ENCODE peak calls at places on chromosomes 4 and X, in ten cellular contexts. J, G, M, T, Q, C, R, N, L and B are unnamed samples.

GRCh38 chr4:81666491-81666890 is 194.8 kb upstream of the RASGEF1B start:
- DNase-seq in G (no peak), C (no peak), T (no peak), Q (no peak), R (no peak), M (no peak), J (no peak), L (no peak), N (no peak), B (no peak)

GRCh38 chr4:90349632-90350031 is 222.4 kb downstream of the CCSER1 start:
- DNase-seq in J (no peak), T (peak), R (no peak), C (no peak), L (no peak), N (no peak), Q (peak), M (no peak), G (no peak), B (no peak)

GRCh38 chrX:152735860-152736511 is 2.4 kb downstream of the MAGEA12 start:
- DNase-seq in M (no peak), Q (no peak), C (no peak), G (no peak), J (no peak), N (no peak), R (no peak), T (no peak), L (peak), B (no peak)

GRCh38 chrX:110004210-110004609 is 1.3 kb downstream of the TMEM164 start:
- DNase-seq in N (peak), T (no peak), L (peak), M (no peak), R (no peak), Q (no peak), C (peak), J (no peak), G (peak), B (no peak)

GRCh38 chrX:15988661-15989603 is 134.3 kb upstream of the AP1S2 start:
- DNase-seq in J (peak), Q (peak), R (peak), T (peak), M (peak), N (no peak), L (no peak), C (no peak), G (peak), B (peak)

GRCh38 chr4:114193625-114194399 is 214.4 kb upstream of the ARSJ start:
- DNase-seq in G (no peak), C (no peak), T (no peak), L (no peak), Q (no peak), M (no peak), J (no peak), N (no peak), R (no peak), B (peak)

GRCh38 chrX:153875391-153876111 is 10.4 kb downstream of the L1CAM start:
- DNase-seq in N (peak), G (peak), J (peak), T (peak), C (peak), Q (no peak), M (peak), L (peak), R (no peak), B (no peak)

GRCh38 chr4:40990899-40991265 is 223.5 kb downstream of the APBB2 start:
- DNase-seq in T (no peak), G (no peak), J (no peak), C (no peak), M (no peak), Q (no peak), N (no peak), L (no peak), R (peak), B (no peak)

GRCh38 chr4:175930471-175930870 is 118.4 kb upstream of the GPM6A start:
- DNase-seq in Q (no peak), C (no peak), N (no peak), G (no peak), R (no peak), M (no peak), J (no peak), T (peak), L (no peak), B (no peak)

GRCh38 chr4:103451341-103451740 is 253.2 kb upstream of the CENPE start:
- DNase-seq in M (no peak), N (no peak), G (no peak), C (no peak), L (no peak), J (no peak), R (no peak), Q (no peak), T (no peak), B (no peak)

GRCh38 chrX:84487365-84488353 is 14.6 kb downstream of the HDX start:
- DNase-seq in J (no peak), Q (no peak), L (no peak), M (peak), R (no peak), G (no peak), T (no peak), N (no peak), C (no peak), B (no peak)

GRCh38 chrX:47662144-47662657 is 3.2 kb upstream of the UXT start:
- DNase-seq in Q (no peak), N (no peak), T (peak), L (no peak), J (no peak), G (peak), R (peak), M (no peak), C (no peak), B (peak)

GRCh38 chrX:50747471-50747900 is 66.5 kb downstream of the SHROOM4 start:
- DNase-seq in L (no peak), C (no peak), T (peak), J (peak), Q (no peak), M (no peak), R (peak), N (peak), G (peak), B (no peak)

GRCh38 chr4:142331132-142331531 is 515.0 kb downstream of the INPP4B start:
- DNase-seq in Q (no peak), J (no peak), M (no peak), T (no peak), G (no peak), N (no peak), R (no peak), C (no peak), L (no peak), B (no peak)

GRCh38 chr4:188171551-188171950 is 32.3 kb downstream of the TRIML1 start:
- DNase-seq in M (no peak), G (no peak), C (no peak), N (no peak), Q (no peak), J (no peak), R (peak), T (no peak), L (no peak), B (no peak)

GRCh38 chr4:658681-659667 is 15.1 kb downstream of the ATP5ME start:
- DNase-seq in C (peak), Q (no peak), J (no peak), N (peak), L (no peak), R (no peak), T (no peak), M (no peak), G (no peak), B (no peak)

GRCh38 chr4:16337936-16338335 is 111.7 kb upstream of the TAPT1 start:
- DNase-seq in T (peak), R (peak), N (no peak), G (no peak), J (no peak), Q (peak), C (no peak), L (no peak), M (no peak), B (peak)

GRCh38 chrX:19678941-19679340 is 163.6 kb upstream of the MAP3K15 start:
- DNase-seq in Q (no peak), R (no peak), M (no peak), J (no peak), L (no peak), T (no peak), N (no peak), C (no peak), G (no peak), B (no peak)

GRCh38 chrX:154019633-154020499 is at the start of gene IRAK1:
- DNase-seq in C (peak), Q (no peak), N (peak), M (peak), T (peak), L (peak), J (peak), R (peak), G (peak), B (no peak)

GRCh38 chr4:64625438-64625837 is 216.2 kb upstream of the TECRL start:
- DNase-seq in M (no peak), Q (no peak), J (no peak), R (no peak), L (no peak), N (no peak), C (no peak), T (no peak), G (no peak), B (no peak)

GRCh38 chr4:108056418-108056817 is 66.7 kb downstream of the HADH start:
- DNase-seq in G (no peak), R (no peak), N (no peak), Q (no peak), M (no peak), J (no peak), T (no peak), C (no peak), L (no peak), B (no peak)

GRCh38 chrX:34809096-34809495 is 133.5 kb upstream of the FAM47B start:
- DNase-seq in Q (no peak), L (no peak), G (no peak), J (no peak), M (no peak), N (no peak), T (no peak), C (no peak), R (no peak), B (no peak)

GRCh38 chr4:156547439-156547838 is 424.2 kb downstream of the PDGFC start:
- DNase-seq in R (peak), C (no peak), L (no peak), M (no peak), T (peak), Q (peak), N (no peak), J (peak), G (peak), B (peak)

GRCh38 chrX:132292753-132293152 is 73.5 kb upstream of the RAP2C start:
- DNase-seq in T (peak), J (peak), C (no peak), Q (peak), R (peak), G (peak), M (peak), L (no peak), N (peak), B (peak)

GRCh38 chr4:159549092-159549491 is 446.2 kb downstream of the RAPGEF2 start:
- DNase-seq in M (no peak), N (no peak), Q (no peak), C (no peak), T (peak), R (no peak), G (no peak), L (no peak), J (no peak), B (peak)

GRCh38 chrX:16712116-16712824 is at the start of gene CTPS2:
- DNase-seq in N (peak), G (peak), J (peak), C (peak), L (peak), M (peak), Q (no peak), R (peak), T (peak), B (no peak)

DNA sequence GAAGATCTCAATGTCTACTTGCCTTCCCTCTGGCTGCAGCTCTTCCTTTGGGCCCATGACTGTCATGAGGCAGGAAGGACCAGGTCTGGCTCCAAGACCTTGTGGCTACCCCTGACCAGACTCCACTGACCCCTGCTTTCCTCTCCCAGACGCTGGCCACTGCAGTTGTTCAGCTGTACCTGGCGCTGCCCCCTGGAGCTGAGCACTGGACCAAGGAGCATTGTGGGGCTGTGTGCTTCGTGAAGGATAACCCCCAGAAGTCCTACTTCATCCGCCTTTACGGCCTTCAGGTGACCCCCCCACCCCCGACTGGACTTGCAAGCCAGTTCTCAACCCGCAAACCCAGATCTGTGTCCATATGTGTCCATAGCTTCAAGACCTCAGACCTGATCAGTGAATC is 535 bp downstream of the WAS start:
- DNase-seq in T (no peak), Q (no peak), G (no peak), C (no peak), N (no peak), J (no peak), M (no peak), R (no peak), L (no peak), B (no peak)
- H3K4me3 ChIP-seq in T (no peak), Q (no peak), G (no peak), C (no peak), N (no peak), J (no peak), M (peak), R (no peak), L (no peak), B (no peak)

GRCh38 chr4:150280975-150281374 is 202.7 kb downstream of the DCLK2 start:
- DNase-seq in T (no peak), G (no peak), L (no peak), C (no peak), Q (no peak), R (no peak), M (no peak), J (no peak), N (no peak), B (no peak)
- H3K4me3 ChIP-seq in T (no peak), G (no peak), L (no peak), C (no peak), Q (no peak), R (no peak), M (no peak), J (no peak), N (no peak), B (no peak)

GRCh38 chr4:152104286-152104685 is 343.5 kb upstream of the GATB start:
- DNase-seq in T (no peak), J (no peak), Q (no peak), C (no peak), L (no peak), N (no peak), M (no peak), G (no peak), R (no peak), B (no peak)

GRCh38 chr4:152107736-152108500 is 347.1 kb upstream of the GATB start:
- DNase-seq in C (no peak), Q (no peak), R (no peak), M (no peak), T (no peak), L (no peak), G (no peak), N (no peak), J (no peak), B (no peak)

GRCh38 chr4:152104846-152105462 is 344.1 kb upstream of the GATB start:
- DNase-seq in Q (no peak), N (no peak), T (no peak), C (no peak), M (no peak), R (no peak), G (no peak), J (no peak), L (no peak), B (no peak)

GRCh38 chr4:152106781-152107321 is 346.0 kb upstream of the GATB start:
- DNase-seq in N (no peak), M (no peak), Q (no peak), R (peak), J (no peak), C (no peak), T (peak), L (no peak), G (no peak), B (no peak)

DNA sequence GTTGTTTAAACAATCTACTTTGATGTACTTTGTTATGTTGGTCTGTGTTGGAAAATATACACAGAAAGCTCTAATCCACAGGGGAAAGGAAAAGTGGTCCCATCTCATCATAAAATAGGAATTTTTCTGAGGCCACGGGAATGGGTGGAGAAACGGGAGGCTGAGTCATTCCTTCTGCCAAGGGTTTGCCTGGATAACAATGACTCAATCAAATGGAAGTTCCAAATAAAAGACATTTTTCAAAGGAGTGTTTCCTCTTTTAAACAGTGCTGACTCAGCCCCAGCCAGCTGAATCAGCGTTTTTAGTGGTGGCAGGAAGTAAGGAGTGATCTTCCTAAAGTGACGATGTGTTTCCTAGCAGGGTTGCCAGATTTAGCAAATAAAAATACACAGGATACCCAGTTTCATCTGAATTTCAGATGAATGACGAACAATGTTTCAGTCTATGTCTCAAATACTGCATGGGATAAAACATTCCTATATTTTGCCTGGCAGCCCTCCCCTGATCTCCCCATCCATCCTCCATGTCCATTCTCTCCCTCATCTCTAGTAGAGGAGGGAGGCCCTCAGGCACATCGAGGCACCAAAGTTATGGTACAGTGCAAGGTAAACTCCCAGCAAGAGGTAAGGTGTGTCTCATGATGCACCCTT is 345.4 kb upstream of the GATB start:
- DNase-seq in T (peak), J (peak), L (peak), C (peak), M (no peak), R (peak), G (peak), N (no peak), Q (peak), B (peak)
- H3K4me3 ChIP-seq in T (no peak), J (no peak), L (no peak), C (no peak), M (no peak), R (no peak), G (no peak), N (no peak), Q (no peak), B (no peak)

GRCh38 chr4:6309755-6310154 is 40.1 kb downstream of the WFS1 start:
- DNase-seq in T (no peak), L (no peak), C (no peak), N (no peak), M (no peak), G (no peak), R (no peak), Q (no peak), J (no peak), B (no peak)
- H3K4me3 ChIP-seq in T (no peak), L (no peak), C (no peak), N (peak), M (no peak), G (peak), R (no peak), Q (peak), J (no peak), B (no peak)

DNA sequence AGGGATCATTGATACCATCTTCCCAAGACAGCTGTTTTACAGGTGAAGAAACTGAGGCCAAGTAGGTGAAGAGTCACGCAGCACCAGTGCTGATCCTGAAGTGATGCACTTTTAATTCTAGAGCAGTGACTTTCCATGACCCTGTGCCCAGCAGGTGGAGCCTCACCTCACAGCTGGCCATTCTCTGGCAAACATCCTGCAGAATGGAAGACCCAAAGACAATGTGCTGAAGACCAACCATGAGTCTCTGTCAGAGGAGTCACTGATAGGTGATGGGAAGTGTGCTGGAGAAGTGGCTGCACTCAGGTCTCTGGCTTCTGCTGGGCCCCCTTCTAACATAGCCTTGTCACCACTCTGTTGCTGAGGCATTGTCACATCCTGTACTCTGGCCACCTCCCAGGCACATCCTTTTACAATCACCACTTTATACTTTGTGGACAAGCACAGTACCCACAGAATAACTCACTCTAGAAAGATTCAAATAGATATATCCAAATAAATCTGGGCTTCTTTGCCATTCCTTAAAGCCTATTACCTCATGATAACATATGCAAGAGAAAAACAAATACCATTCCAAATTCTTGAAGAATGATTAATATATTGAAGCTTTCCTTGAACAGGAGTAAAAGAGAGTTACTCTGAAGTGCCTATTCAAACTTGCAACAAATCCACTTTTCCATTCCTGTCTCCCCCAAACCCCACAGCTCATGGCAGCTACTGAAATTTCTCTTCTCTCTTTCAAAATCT is 64.1 kb upstream of the SCOC start:
- DNase-seq in J (no peak), N (peak), G (no peak), L (no peak), Q (no peak), M (no peak), R (peak), C (no peak), T (peak), B (no peak)
- H3K4me3 ChIP-seq in J (no peak), N (no peak), G (no peak), L (no peak), Q (no peak), M (no peak), R (no peak), C (no peak), T (no peak), B (no peak)

DNA sequence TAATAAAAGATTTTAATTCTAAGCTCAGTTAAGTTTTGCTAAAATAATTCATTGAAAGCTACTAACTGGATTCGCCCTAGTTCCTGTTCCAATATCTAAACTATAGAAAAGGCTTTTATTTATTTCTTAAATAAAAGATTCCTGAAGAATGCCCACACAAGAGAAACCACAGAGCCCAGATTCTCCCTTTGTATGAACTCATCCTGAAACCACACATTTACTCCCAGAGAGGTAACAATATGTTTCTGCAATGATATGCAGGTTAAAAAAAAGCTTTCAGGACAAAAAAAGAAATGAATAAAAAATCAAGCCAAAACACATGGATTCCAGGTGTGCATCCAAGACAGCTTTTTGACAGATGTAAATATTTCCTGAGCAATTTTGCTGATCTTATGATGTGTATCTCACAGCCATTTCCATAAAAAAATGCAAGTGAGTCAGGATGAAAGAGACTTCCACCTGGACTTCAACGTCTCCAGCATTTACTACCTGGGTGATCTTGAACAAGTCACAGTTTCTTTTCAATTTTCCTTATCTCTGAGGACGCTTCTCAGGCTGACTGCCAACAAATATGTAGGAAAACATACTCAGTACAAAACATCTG is 234.4 kb upstream of the FAT1 start:
- DNase-seq in N (no peak), R (no peak), Q (peak), T (peak), M (no peak), C (no peak), J (no peak), G (no peak), L (no peak), B (no peak)
- H3K4me3 ChIP-seq in N (no peak), R (no peak), Q (no peak), T (no peak), M (no peak), C (no peak), J (no peak), G (no peak), L (no peak), B (no peak)

GRCh38 chrX:107288676-107289075 is 82.3 kb downstream of the DNAAF6 start:
- DNase-seq in Q (no peak), C (no peak), R (no peak), N (no peak), L (no peak), J (no peak), M (no peak), G (no peak), T (no peak), B (no peak)

GRCh38 chrX:107293056-107293455 is 86.6 kb downstream of the DNAAF6 start:
- DNase-seq in N (no peak), T (no peak), C (no peak), M (no peak), J (no peak), G (no peak), R (no peak), Q (no peak), L (no peak), B (no peak)

GRCh38 chrX:107290019-107290418 is 83.6 kb downstream of the DNAAF6 start:
- DNase-seq in T (no peak), J (no peak), G (no peak), M (no peak), Q (no peak), R (no peak), C (no peak), N (no peak), L (no peak), B (no peak)
- H3K4me3 ChIP-seq in T (no peak), J (no peak), G (no peak), M (no peak), Q (no peak), R (no peak), C (no peak), N (no peak), L (no peak), B (no peak)

GRCh38 chr4:165016971-165017370 is 14.8 kb upstream of the TRIM60 start:
- DNase-seq in G (no peak), R (peak), M (no peak), C (no peak), T (no peak), Q (no peak), N (peak), L (no peak), J (no peak), B (no peak)
- H3K4me3 ChIP-seq in G (no peak), R (no peak), M (no peak), C (no peak), T (no peak), Q (no peak), N (no peak), L (no peak), J (no peak), B (no peak)

GRCh38 chr4:153684182-153685073 is at the start of gene TLR2:
- DNase-seq in J (peak), C (peak), T (peak), R (peak), N (peak), L (peak), G (peak), Q (no peak), M (peak), B (no peak)
- H3K4me3 ChIP-seq in J (no peak), C (peak), T (peak), R (peak), N (peak), L (peak), G (peak), Q (peak), M (peak), B (peak)